ENCODE peak calls at places on chromosomes 3 and 15, in five cellular contexts. One of them, this sample, is unnamed.

GRCh38 chr3:157166115-157166514 is 6.2 kb upstream of the CCNL1 start:
- DNase-seq in kidney: no peak
- DNase-seq in foreskin fibroblast: no peak
- DNase-seq in suprapubic skin: no peak
- DNase-seq in AG10803: no peak
- DNase-seq in this sample: no peak

GRCh38 chr3:124599147-124599765 is 131.0 kb upstream of the UMPS start:
- DNase-seq in kidney: no peak
- DNase-seq in foreskin fibroblast: no peak
- DNase-seq in suprapubic skin: no peak
- DNase-seq in AG10803: no peak
- DNase-seq in this sample: no peak

GRCh38 chr3:186624598-186624997 is 11.7 kb downstream of the AHSG start:
- DNase-seq in kidney: no peak
- DNase-seq in foreskin fibroblast: no peak
- DNase-seq in suprapubic skin: no peak
- DNase-seq in AG10803: no peak
- DNase-seq in this sample: no peak

GRCh38 chr3:197368821-197369220 is 70.4 kb upstream of the DLG1 start:
- DNase-seq in kidney: no peak
- DNase-seq in foreskin fibroblast: no peak
- DNase-seq in suprapubic skin: no peak
- DNase-seq in AG10803: no peak
- DNase-seq in this sample: no peak

GRCh38 chr15:92645051-92645631 is 10.4 kb downstream of the FAM174B start:
- DNase-seq in kidney: no peak
- DNase-seq in foreskin fibroblast: no peak
- DNase-seq in suprapubic skin: no peak
- DNase-seq in AG10803: no peak
- DNase-seq in this sample: peak; percentile 70

GRCh38 chr3:176896640-176897039 is 300.6 kb downstream of the TBL1XR1 start:
- DNase-seq in kidney: no peak
- DNase-seq in foreskin fibroblast: no peak
- DNase-seq in suprapubic skin: no peak
- DNase-seq in AG10803: no peak
- DNase-seq in this sample: no peak

GRCh38 chr15:89139613-89140499 is 51.6 kb downstream of the ABHD2 start:
- DNase-seq in kidney: no peak
- DNase-seq in foreskin fibroblast: peak; percentile 50
- DNase-seq in suprapubic skin: no peak
- DNase-seq in AG10803: peak; percentile 45
- DNase-seq in this sample: no peak

GRCh38 chr3:72665103-72665502 is 183.1 kb downstream of the SHQ1 start:
- DNase-seq in kidney: no peak
- DNase-seq in foreskin fibroblast: no peak
- DNase-seq in suprapubic skin: no peak
- DNase-seq in AG10803: no peak
- DNase-seq in this sample: no peak

GRCh38 chr3:146464005-146464595 is 5.3 kb downstream of the PLSCR2 start:
- DNase-seq in kidney: no peak
- DNase-seq in foreskin fibroblast: peak; percentile 70
- DNase-seq in suprapubic skin: no peak
- DNase-seq in AG10803: no peak
- DNase-seq in this sample: peak; percentile 18

GRCh38 chr15:40597024-40597423 is 3.0 kb downstream of the KNL1 start:
- DNase-seq in kidney: no peak
- DNase-seq in foreskin fibroblast: no peak
- DNase-seq in suprapubic skin: no peak
- DNase-seq in AG10803: no peak
- DNase-seq in this sample: no peak

GRCh38 chr15:57555270-57555669 is 36.4 kb upstream of the MYZAP start:
- DNase-seq in kidney: no peak
- DNase-seq in foreskin fibroblast: peak; percentile 84
- DNase-seq in suprapubic skin: no peak
- DNase-seq in AG10803: peak; percentile 21
- DNase-seq in this sample: no peak

GRCh38 chr15:58489693-58490404 is 58.1 kb downstream of the LIPC start:
- DNase-seq in kidney: no peak
- DNase-seq in foreskin fibroblast: no peak
- DNase-seq in suprapubic skin: no peak
- DNase-seq in AG10803: no peak
- DNase-seq in this sample: no peak

GRCh38 chr3:183824761-183825379 is 507 bp downstream of the MAP6D1 start:
- DNase-seq in kidney: no peak
- DNase-seq in foreskin fibroblast: peak; percentile 55
- DNase-seq in suprapubic skin: no peak
- DNase-seq in AG10803: no peak
- DNase-seq in this sample: no peak

GRCh38 chr15:78195735-78196201 is 38.6 kb downstream of the ACSBG1 start:
- DNase-seq in kidney: no peak
- DNase-seq in foreskin fibroblast: peak; percentile 36
- DNase-seq in suprapubic skin: no peak
- DNase-seq in AG10803: no peak
- DNase-seq in this sample: no peak

GRCh38 chr3:81788044-81788443 is 26.6 kb upstream of the GBE1 start:
- DNase-seq in kidney: no peak
- DNase-seq in foreskin fibroblast: no peak
- DNase-seq in suprapubic skin: no peak
- DNase-seq in AG10803: no peak
- DNase-seq in this sample: no peak

GRCh38 chr15:43093026-43093425 is 12.8 kb downstream of the UBR1 start:
- DNase-seq in kidney: no peak
- DNase-seq in foreskin fibroblast: peak; percentile 25
- DNase-seq in suprapubic skin: no peak
- DNase-seq in AG10803: peak; percentile 72
- DNase-seq in this sample: peak; percentile 35

GRCh38 chr3:35721628-35722027 is 82.3 kb downstream of the ARPP21 start:
- DNase-seq in kidney: no peak
- DNase-seq in foreskin fibroblast: peak; percentile 27
- DNase-seq in suprapubic skin: no peak
- DNase-seq in AG10803: no peak
- DNase-seq in this sample: no peak

GRCh38 chr15:49380912-49381311 is 42.1 kb upstream of the FGF7 start:
- DNase-seq in kidney: no peak
- DNase-seq in foreskin fibroblast: no peak
- DNase-seq in suprapubic skin: no peak
- DNase-seq in AG10803: no peak
- DNase-seq in this sample: no peak

GRCh38 chr15:55564347-55565145 is 23.6 kb downstream of the PYGO1 start:
- DNase-seq in kidney: no peak
- DNase-seq in foreskin fibroblast: no peak
- DNase-seq in suprapubic skin: no peak
- DNase-seq in AG10803: no peak
- DNase-seq in this sample: no peak
- TF ChIP-seq CTCF in kidney: no peak
- TF ChIP-seq CTCF in foreskin fibroblast: peak; percentile 15
- TF ChIP-seq CTCF in suprapubic skin: no peak
- TF ChIP-seq CTCF in AG10803: peak; percentile 17
- TF ChIP-seq CTCF in this sample: no peak

DNA sequence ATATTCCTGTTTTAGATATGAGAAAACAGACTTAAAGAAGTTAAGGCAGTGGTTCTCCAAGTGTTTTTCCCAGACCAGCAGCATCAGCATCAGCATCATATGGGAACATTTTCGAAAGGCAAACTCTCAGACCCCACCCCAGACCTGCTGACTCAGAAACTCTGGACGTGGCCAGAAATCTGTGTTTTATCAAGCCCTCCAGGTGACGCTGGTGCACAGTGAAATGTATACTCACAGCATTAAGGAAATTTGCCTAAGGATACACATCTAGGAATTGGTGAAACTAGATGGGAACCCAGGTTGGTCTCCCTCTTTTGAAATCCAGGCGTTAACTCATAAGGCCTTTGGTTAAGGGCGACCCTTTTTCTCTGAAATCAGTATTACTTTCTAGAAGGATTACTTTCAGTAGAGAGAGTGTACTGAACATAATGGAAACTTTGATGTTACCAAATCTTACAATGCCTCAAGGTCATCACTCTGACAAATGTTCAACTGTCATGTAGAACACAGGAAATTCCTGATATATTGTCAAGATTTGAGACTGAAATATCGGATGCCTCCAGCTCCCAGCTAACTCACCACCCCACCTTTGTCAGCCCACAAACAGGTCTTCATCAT is 910.2 kb downstream of the ROBO1 start:
- DNase-seq in kidney: no peak
- DNase-seq in foreskin fibroblast: no peak
- DNase-seq in suprapubic skin: no peak
- DNase-seq in AG10803: no peak
- DNase-seq in this sample: no peak
- TF ChIP-seq CTCF in kidney: no peak
- TF ChIP-seq CTCF in foreskin fibroblast: no peak
- TF ChIP-seq CTCF in suprapubic skin: no peak
- TF ChIP-seq CTCF in AG10803: no peak
- TF ChIP-seq CTCF in this sample: no peak

GRCh38 chr3:12809435-12809834 is 13.0 kb downstream of the CAND2 start:
- DNase-seq in kidney: peak; percentile 22
- DNase-seq in foreskin fibroblast: no peak
- DNase-seq in suprapubic skin: no peak
- DNase-seq in AG10803: no peak
- DNase-seq in this sample: no peak
- TF ChIP-seq CTCF in kidney: no peak
- TF ChIP-seq CTCF in foreskin fibroblast: no peak
- TF ChIP-seq CTCF in suprapubic skin: no peak
- TF ChIP-seq CTCF in AG10803: no peak
- TF ChIP-seq CTCF in this sample: no peak

DNA sequence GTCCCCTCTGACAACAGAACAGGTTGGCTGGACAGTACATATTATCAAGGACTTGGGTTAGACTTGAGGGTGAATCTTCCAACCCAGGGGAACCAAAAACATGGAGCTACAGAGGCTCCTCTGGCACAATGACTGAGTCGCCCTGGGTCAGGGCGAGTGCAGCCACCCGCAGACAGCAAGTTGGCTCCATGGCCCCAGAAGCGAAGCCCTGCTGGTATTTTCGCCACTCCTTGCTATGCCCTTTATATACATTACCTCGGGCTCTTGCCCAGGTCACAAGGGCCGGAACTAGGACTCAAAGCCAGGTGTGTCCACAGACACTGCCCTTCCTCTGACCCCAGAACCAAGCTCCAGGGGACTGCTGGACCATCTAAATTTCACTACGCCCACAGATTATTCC is 64.6 kb downstream of the ADCY5 start:
- DNase-seq in kidney: peak; percentile 12
- DNase-seq in foreskin fibroblast: no peak
- DNase-seq in suprapubic skin: no peak
- DNase-seq in AG10803: no peak
- DNase-seq in this sample: no peak
- TF ChIP-seq CTCF in kidney: no peak
- TF ChIP-seq CTCF in foreskin fibroblast: no peak
- TF ChIP-seq CTCF in suprapubic skin: no peak
- TF ChIP-seq CTCF in AG10803: no peak
- TF ChIP-seq CTCF in this sample: no peak

GRCh38 chr3:51975857-51976549 is 1.1 kb downstream of the ABHD14A start:
- DNase-seq in kidney: peak; percentile 93
- DNase-seq in foreskin fibroblast: peak; percentile 88
- DNase-seq in suprapubic skin: peak; percentile 91
- DNase-seq in AG10803: peak; percentile 53
- DNase-seq in this sample: peak; percentile 43

GRCh38 chr3:51977449-51978142 is 2.7 kb downstream of the ABHD14A start:
- DNase-seq in kidney: no peak
- DNase-seq in foreskin fibroblast: no peak
- DNase-seq in suprapubic skin: no peak
- DNase-seq in AG10803: no peak
- DNase-seq in this sample: no peak

GRCh38 chr3:51971350-51971749 is 2.5 kb downstream of the ABHD14B start:
- DNase-seq in kidney: no peak
- DNase-seq in foreskin fibroblast: no peak
- DNase-seq in suprapubic skin: no peak
- DNase-seq in AG10803: no peak
- DNase-seq in this sample: no peak

GRCh38 chr3:51974963-51975856 is at the start of gene ABHD14A:
- DNase-seq in kidney: peak; percentile 92
- DNase-seq in foreskin fibroblast: peak; percentile 88
- DNase-seq in suprapubic skin: no peak
- DNase-seq in AG10803: peak; percentile 71
- DNase-seq in this sample: peak; percentile 45

DNA sequence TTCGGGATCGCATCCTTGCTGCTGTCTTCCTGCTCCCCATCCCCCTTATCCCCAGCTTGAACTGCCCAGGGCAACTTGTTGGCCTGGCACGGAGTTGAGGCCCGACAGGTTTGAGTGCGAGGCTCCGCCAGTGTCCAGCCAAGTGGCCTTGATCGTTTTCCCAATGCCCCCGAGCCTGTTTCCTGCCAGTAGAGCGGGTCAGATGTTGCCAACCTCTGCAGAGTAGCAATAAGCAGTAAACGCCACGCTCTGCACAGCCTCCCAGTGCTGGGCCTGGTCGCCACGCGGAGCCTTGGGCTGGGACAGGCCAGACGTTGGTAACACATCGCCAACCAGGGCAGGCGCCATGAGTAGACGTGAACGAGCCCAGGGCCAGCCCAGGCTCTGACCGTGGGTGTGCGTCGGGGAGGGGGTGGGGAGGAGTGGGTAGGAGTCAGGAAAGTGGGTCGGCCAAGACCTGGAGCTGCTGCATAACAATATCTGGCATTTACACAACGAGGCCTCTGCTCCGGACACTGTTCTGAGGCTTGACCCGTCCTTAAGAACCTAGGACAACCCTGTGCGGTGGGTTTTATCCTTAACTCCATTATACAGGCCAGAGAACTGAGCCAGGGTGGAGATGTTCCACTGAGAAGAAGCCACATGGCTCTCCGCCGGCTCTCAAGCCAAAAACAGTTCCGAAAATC is 444 bp upstream of the ABHD14A start:
- DNase-seq in kidney: peak; percentile 84
- DNase-seq in foreskin fibroblast: peak; percentile 38
- DNase-seq in suprapubic skin: no peak
- DNase-seq in AG10803: no peak
- DNase-seq in this sample: no peak
- TF ChIP-seq CTCF in kidney: no peak
- TF ChIP-seq CTCF in foreskin fibroblast: no peak
- TF ChIP-seq CTCF in suprapubic skin: no peak
- TF ChIP-seq CTCF in AG10803: no peak
- TF ChIP-seq CTCF in this sample: peak; percentile 70

This sample was measured in HFFc6.